ENCODE peak calls at places on chromosome 6, in six cellular contexts. Q, H, R, X, M and Z are unnamed samples.

GRCh38 chr6:159464827-159465226 is 228.2 kb downstream of the SOD2 start:
- DNase-seq in Q (no peak), H (no peak), X (no peak), M (no peak), R (no peak), Z (no peak)

GRCh38 chr6:63272397-63272796 is 47.4 kb downstream of the LGSN start:
- DNase-seq in H (no peak), R (no peak), Q (peak), M (no peak), X (no peak), Z (no peak)

GRCh38 chr6:31075528-31075927 is 36.8 kb downstream of the C6orf15 start:
- DNase-seq in R (no peak), M (no peak), H (no peak), X (no peak), Q (no peak), Z (no peak)

GRCh38 chr6:70108230-70108629 is 194.7 kb downstream of the COL9A1 start:
- DNase-seq in X (no peak), Q (peak), R (no peak), H (no peak), M (no peak), Z (no peak)

GRCh38 chr6:40928302-40928701 is 110.7 kb downstream of the UNC5CL start:
- DNase-seq in H (no peak), X (no peak), Q (no peak), R (no peak), M (no peak), Z (no peak)

GRCh38 chr6:44263357-44264100 is 1.8 kb downstream of the NFKBIE start:
- DNase-seq in Q (no peak), R (peak), H (no peak), M (no peak), X (no peak), Z (peak)

GRCh38 chr6:31702421-31702818 is 704 bp downstream of the ABHD16A start:
- DNase-seq in Q (no peak), R (no peak), M (no peak), X (no peak), H (no peak), Z (no peak)

GRCh38 chr6:144007779-144008500 is at the start of gene PLAGL1:
- DNase-seq in M (no peak), Q (peak), X (no peak), R (no peak), H (no peak), Z (peak)

GRCh38 chr6:40629463-40629862 is 42.3 kb upstream of the LRFN2 start:
- DNase-seq in H (no peak), Q (no peak), M (no peak), R (no peak), X (no peak), Z (no peak)

GRCh38 chr6:135166515-135166914 is 14.6 kb upstream of the MYB start:
- DNase-seq in R (no peak), Q (no peak), M (no peak), X (no peak), H (no peak), Z (no peak)

GRCh38 chr6:142356271-142356938 is 54.6 kb downstream of the ADGRG6 start:
- DNase-seq in R (no peak), Q (peak), X (no peak), H (no peak), M (no peak), Z (no peak)

GRCh38 chr6:47168176-47168575 is 126.0 kb upstream of the ADGRF1 start:
- DNase-seq in H (no peak), M (peak), X (no peak), R (no peak), Q (peak), Z (peak)

GRCh38 chr6:69632932-69633331 is 163.9 kb downstream of the LMBRD1 start:
- DNase-seq in M (no peak), Q (no peak), X (no peak), H (no peak), R (no peak), Z (no peak)

GRCh38 chr6:128518531-128519131 is 1.8 kb downstream of the PTPRK start:
- DNase-seq in R (no peak), H (no peak), M (no peak), X (no peak), Q (no peak), Z (no peak)

GRCh38 chr6:29926795-29927427 is 15.4 kb upstream of the HLA-A start:
- DNase-seq in R (peak), Q (no peak), X (no peak), H (peak), M (no peak), Z (no peak)

GRCh38 chr6:43074847-43075741 is 1.0 kb upstream of the PTK7 start:
- DNase-seq in R (no peak), X (no peak), Q (no peak), M (no peak), H (no peak), Z (no peak)

GRCh38 chr6:141552463-141552862 is 580.3 kb upstream of the GJE1 start:
- DNase-seq in H (no peak), X (no peak), R (no peak), Q (peak), M (no peak), Z (no peak)

GRCh38 chr6:108750801-108751200 is 97.4 kb upstream of the ARMC2 start:
- DNase-seq in H (no peak), M (no peak), X (no peak), Q (no peak), R (no peak), Z (no peak)

GRCh38 chr6:170151235-170152110 is 139.4 kb downstream of the DLL1 start:
- DNase-seq in Q (no peak), R (no peak), M (no peak), X (no peak), H (no peak), Z (peak)

GRCh38 chr6:45272626-45273025 is 55.5 kb upstream of the RUNX2 start:
- DNase-seq in Q (no peak), M (no peak), R (no peak), H (no peak), X (no peak), Z (no peak)

GRCh38 chr6:125307150-125307838 is 5.5 kb upstream of the HDDC2 start:
- DNase-seq in Q (no peak), M (no peak), H (no peak), X (no peak), R (no peak), Z (no peak)

GRCh38 chr6:35363293-35363750 is 21.0 kb downstream of the PPARD start:
- DNase-seq in Q (peak), X (no peak), R (no peak), H (no peak), M (no peak), Z (peak)

GRCh38 chr6:69866351-69867074 is at the start of gene COL19A1:
- DNase-seq in M (no peak), H (peak), X (no peak), R (no peak), Q (no peak), Z (peak)

GRCh38 chr6:12311106-12311505 is 20.9 kb downstream of the EDN1 start:
- DNase-seq in X (no peak), H (no peak), M (no peak), Q (no peak), R (no peak), Z (no peak)

GRCh38 chr6:79048611-79049010 is 29.4 kb downstream of the PHIP start:
- DNase-seq in R (no peak), Q (peak), M (no peak), X (no peak), H (no peak), Z (no peak)

GRCh38 chr6:146700078-146700686 is 101.4 kb downstream of the ADGB start:
- DNase-seq in Q (peak), R (peak), M (peak), H (no peak), X (peak), Z (peak)

GRCh38 chr6:45898941-45899682 is 116.5 kb downstream of the CLIC5 start:
- DNase-seq in R (no peak), H (no peak), X (no peak), Q (no peak), M (no peak), Z (no peak)

GRCh38 chr6:43944908-43945777 is 175.1 kb downstream of the VEGFA start:
- DNase-seq in M (no peak), Q (no peak), H (no peak), R (no peak), X (no peak), Z (no peak)

GRCh38 chr6:99850841-99851240 is 143.2 kb downstream of the MCHR2 start:
- DNase-seq in X (no peak), Q (no peak), R (no peak), H (no peak), M (no peak), Z (no peak)

GRCh38 chr6:134057478-134057877 is 5.1 kb upstream of the SLC2A12 start:
- DNase-seq in X (no peak), R (no peak), H (no peak), M (no peak), Q (no peak), Z (no peak)

GRCh38 chr6:84456803-84457202 is 229.4 kb upstream of the CEP162 start:
- DNase-seq in R (no peak), X (no peak), Q (no peak), H (no peak), M (no peak), Z (no peak)